ENCODE peak calls at places on chromosome 6, in eight cellular contexts. F is memory B cell; S is A673; I is T follicular helper cell; C is T1000; O is GM10248; J is Right ventricle myocardium inferior; G is activated naive CD4-positive, alpha-beta T cell treated with Interleukin-2 at 50 U/mL for 16 hours. L is an unnamed sample.

GRCh38 chr6:51398064-51398740 is 579.5 kb downstream of the TFAP2B start:
- DNase-seq in O (peak), J (no peak), F (no peak), I (no peak), C (no peak), S (no peak), G (no peak), L (no peak)

GRCh38 chr6:111880181-111880944 is 7.1 kb upstream of the FYN start:
- DNase-seq in F (no peak), J (no peak), I (no peak), C (peak), S (peak), O (no peak), G (no peak), L (no peak)

GRCh38 chr6:1930356-1930755 is 315.0 kb downstream of the GMDS start:
- DNase-seq in F (no peak), S (no peak), O (no peak), J (no peak), G (no peak), I (no peak), C (no peak), L (peak)

GRCh38 chr6:163249651-163250101 is 164.8 kb upstream of the QKI start:
- DNase-seq in I (no peak), C (no peak), F (no peak), J (no peak), S (no peak), G (no peak), O (no peak), L (peak)

GRCh38 chr6:43123691-43124314 is 47.3 kb upstream of the SRF start:
- DNase-seq in S (no peak), C (no peak), O (no peak), I (no peak), F (no peak), G (no peak), J (no peak), L (peak)

GRCh38 chr6:82955841-82956240 is 109.8 kb downstream of the UBE3D start:
- DNase-seq in O (no peak), F (no peak), J (no peak), S (no peak), I (no peak), G (no peak), C (no peak), L (no peak)

GRCh38 chr6:166567107-166567506 is 19.4 kb downstream of the RAMACL start:
- DNase-seq in G (no peak), C (peak), J (no peak), I (no peak), F (no peak), O (no peak), S (peak), L (no peak)

GRCh38 chr6:88641178-88641903 is 322.1 kb downstream of the RNGTT start:
- DNase-seq in J (no peak), G (no peak), S (no peak), F (no peak), C (no peak), I (no peak), O (peak), L (no peak)

GRCh38 chr6:150202934-150203333 is 60.1 kb downstream of the PPP1R14C start:
- DNase-seq in I (no peak), G (no peak), F (no peak), S (no peak), C (no peak), J (no peak), O (no peak), L (no peak)

GRCh38 chr6:29710281-29710941 is 12.8 kb upstream of the HLA-F start:
- DNase-seq in F (no peak), C (no peak), S (no peak), I (no peak), G (no peak), O (no peak), J (no peak), L (no peak)

GRCh38 chr6:1686117-1687098 is 76.7 kb downstream of the FOXC1 start:
- DNase-seq in F (no peak), O (no peak), G (no peak), S (peak), J (no peak), I (no peak), C (peak), L (no peak)

GRCh38 chr6:16742116-16742515 is 19.1 kb downstream of the ATXN1 start:
- DNase-seq in C (no peak), G (no peak), F (no peak), O (no peak), J (no peak), S (no peak), I (no peak), L (no peak)

GRCh38 chr6:26045046-26045938 is 41.9 kb upstream of the HFE start:
- DNase-seq in C (peak), I (peak), O (peak), G (peak), F (peak), S (peak), J (peak), L (peak)

GRCh38 chr6:159464827-159465226 is 228.2 kb downstream of the SOD2 start:
- DNase-seq in J (no peak), F (no peak), I (no peak), G (no peak), S (no peak), O (no peak), C (no peak), L (no peak)

GRCh38 chr6:73879894-73880293 is 183.9 kb downstream of the CD109 start:
- DNase-seq in I (no peak), G (no peak), S (no peak), C (no peak), O (no peak), F (no peak), J (no peak), L (no peak)

GRCh38 chr6:93799226-93799625 is 379.9 kb upstream of the EPHA7 start:
- DNase-seq in F (no peak), G (no peak), J (no peak), O (no peak), C (no peak), S (no peak), I (no peak), L (no peak)

GRCh38 chr6:140494321-140495085 is 1120.1 kb upstream of the CITED2 start:
- DNase-seq in S (no peak), I (no peak), O (no peak), C (no peak), F (no peak), G (no peak), J (no peak), L (no peak)

GRCh38 chr6:24583463-24584389 is 62.3 kb downstream of the KIAA0319 start:
- DNase-seq in I (peak), O (peak), F (peak), S (peak), G (peak), C (no peak), J (peak), L (peak)

GRCh38 chr6:72084992-72085569 is 198.7 kb downstream of the RIMS1 start:
- DNase-seq in O (no peak), C (no peak), S (peak), J (no peak), G (no peak), I (no peak), F (no peak), L (peak)

GRCh38 chr6:155221086-155221485 is 42.7 kb upstream of the CLDN20 start:
- DNase-seq in F (no peak), S (no peak), I (no peak), C (no peak), O (no peak), G (no peak), J (no peak), L (no peak)

GRCh38 chr6:14831070-14831469 is 414.8 kb upstream of the JARID2 start:
- DNase-seq in O (no peak), F (no peak), G (no peak), J (no peak), S (no peak), I (no peak), C (no peak), L (no peak)

L was measured in G401.